ENCODE peak calls at places on chromosomes 3 and 15, in four cellular contexts. P is SK-N-SH, H is WTC11, F is K562. O is an unnamed sample.

GRCh38 chr15:68730491-68731317 is 90.0 kb downstream of the ANP32A start:
- DNase-seq in H (peak), F (peak), P (peak), O (peak)

GRCh38 chr3:101182734-101183133 is 137.6 kb downstream of the IMPG2 start:
- DNase-seq in H (no peak), P (no peak), F (no peak), O (no peak)

GRCh38 chr3:129418041-129418973 is 10.1 kb downstream of the EFCAB12 start:
- DNase-seq in P (no peak), F (no peak), H (no peak), O (peak)

GRCh38 chr3:46674031-46674592 is 19.4 kb downstream of the ALS2CL start:
- DNase-seq in F (peak), P (no peak), H (peak), O (peak)

GRCh38 chr3:70028311-70028710 is 28.8 kb downstream of the SAMMSON start:
- DNase-seq in H (no peak), P (no peak), F (no peak), O (no peak)

GRCh38 chr15:65077291-65077980 is 890 bp downstream of the KBTBD13 start:
- DNase-seq in F (no peak), P (no peak), H (no peak), O (no peak)

GRCh38 chr3:111906667-111907066 is 47.6 kb downstream of the PHLDB2 start:
- DNase-seq in F (no peak), P (no peak), H (no peak), O (no peak)

GRCh38 chr3:120752865-120753264 is 10.3 kb downstream of the GTF2E1 start:
- DNase-seq in F (no peak), P (no peak), H (no peak), O (no peak)

GRCh38 chr3:194730369-194730768 is 44.7 kb downstream of the FAM43A start:
- DNase-seq in H (no peak), P (no peak), F (no peak), O (no peak)

GRCh38 chr3:25473246-25473645 is 45.2 kb downstream of the RARB start:
- DNase-seq in H (no peak), F (no peak), P (no peak), O (no peak)

GRCh38 chr3:182083112-182083511 is 371.4 kb downstream of the SOX2 start:
- DNase-seq in F (no peak), P (no peak), H (no peak), O (no peak)

GRCh38 chr3:26345613-26346012 is 277.0 kb upstream of the LRRC3B start:
- DNase-seq in H (peak), F (no peak), P (no peak), O (no peak)

GRCh38 chr3:30112904-30113484 is 493.4 kb upstream of the TGFBR2 start:
- DNase-seq in P (no peak), H (no peak), F (no peak), O (peak)

GRCh38 chr15:84715442-84716035 is 400 bp downstream of the SEC11A start:
- DNase-seq in P (peak), F (peak), H (no peak), O (no peak)

GRCh38 chr15:80743189-80743833 is 35.9 kb upstream of the CEMIP start:
- DNase-seq in P (no peak), H (no peak), F (no peak), O (peak)

GRCh38 chr3:73029321-73029796 is 32.1 kb upstream of the EBLN2 start:
- DNase-seq in H (no peak), P (no peak), F (peak), O (peak)

GRCh38 chr3:13462125-13462629 is 17.9 kb upstream of the HDAC11 start:
- DNase-seq in F (no peak), P (no peak), H (no peak), O (no peak)

GRCh38 chr3:99023590-99024192 is 122.2 kb upstream of the DCBLD2 start:
- DNase-seq in P (peak), H (no peak), F (peak), O (peak)

GRCh38 chr3:98741121-98741716 is 21.9 kb upstream of the ST3GAL6 start:
- DNase-seq in F (no peak), H (no peak), P (no peak), O (peak)

GRCh38 chr15:72516734-72517133 is 42.6 kb downstream of the ARIH1 start:
- DNase-seq in P (no peak), F (no peak), H (no peak), O (no peak)

GRCh38 chr3:198062068-198062465 is 102.0 kb downstream of the LMLN start:
- DNase-seq in F (no peak), P (no peak), H (no peak), O (no peak)

GRCh38 chr3:155805204-155805801 is 775 bp downstream of the C3orf33 start:
- DNase-seq in P (no peak), F (peak), H (no peak), O (peak)

GRCh38 chr3:195914648-195915473 is 6.5 kb upstream of the TNK2 start:
- DNase-seq in H (peak), F (peak), P (peak), O (peak)

GRCh38 chr3:20154928-20155327 is 31.1 kb downstream of the SGO1 start:
- DNase-seq in F (no peak), H (peak), P (no peak), O (no peak)

GRCh38 chr3:12837295-12837986 is 3.9 kb downstream of the RPL32 start:
- DNase-seq in H (no peak), P (no peak), F (no peak), O (no peak)

GRCh38 chr3:189839576-189839975 is 208.4 kb downstream of the TP63 start:
- DNase-seq in P (no peak), H (no peak), F (peak), O (no peak)

GRCh38 chr3:27483117-27484001 is 825 bp downstream of the SLC4A7 start:
- DNase-seq in H (peak), F (peak), P (peak), O (peak)

GRCh38 chr15:101689901-101690300 is 34.4 kb downstream of the TARS3 start:
- DNase-seq in F (no peak), P (no peak), H (no peak), O (no peak)

GRCh38 chr3:46208167-46208704 is at the start of gene CCR1:
- DNase-seq in H (peak), F (peak), P (no peak), O (peak)

GRCh38 chr15:67311751-67312150 is 57.2 kb downstream of the IQCH start:
- DNase-seq in H (no peak), P (no peak), F (no peak), O (no peak)

GRCh38 chr15:80989110-80989517 is 505 bp downstream of the MESD start:
- DNase-seq in P (no peak), F (peak), H (no peak), O (no peak)

GRCh38 chr3:146269271-146269670 is 18.4 kb upstream of the PLSCR4 start:
- DNase-seq in H (no peak), P (no peak), F (no peak), O (no peak)

GRCh38 chr3:141860086-141860669 is 16.3 kb upstream of the ATP1B3 start:
- DNase-seq in H (no peak), F (no peak), P (no peak), O (no peak)

GRCh38 chr15:76327191-76328105 is 9.1 kb upstream of the ISL2 start:
- DNase-seq in F (peak), P (no peak), H (no peak), O (no peak)

GRCh38 chr15:45586990-45587860 is at the start of gene BLOC1S6:
- DNase-seq in H (peak), F (peak), P (peak), O (peak)

GRCh38 chr3:156750874-156751245 is 75.3 kb upstream of the LEKR1 start:
- DNase-seq in F (no peak), H (no peak), P (no peak), O (no peak)

GRCh38 chr3:60055765-60056164 is 1005.9 kb upstream of the CFAP20DC start:
- DNase-seq in P (no peak), F (no peak), H (no peak), O (no peak)

GRCh38 chr3:191327526-191327925 is 1.7 kb upstream of the CCDC50 start:
- DNase-seq in F (no peak), P (no peak), H (no peak), O (no peak)

GRCh38 chr3:122468896-122469533 is 45.7 kb downstream of the KPNA1 start:
- DNase-seq in H (no peak), P (no peak), F (no peak), O (no peak)
- TF ChIP-seq FOXJ3 in H (no peak), P (no peak), F (no peak), O (no peak)

GRCh38 chr15:70797464-70797863 is 34.1 kb upstream of the UACA start:
- DNase-seq in F (no peak), H (no peak), P (no peak), O (no peak)

GRCh38 chr15:70806992-70807712 is 43.8 kb upstream of the UACA start:
- DNase-seq in H (no peak), P (no peak), F (no peak), O (no peak)

GRCh38 chr15:70799667-70800450 is 36.5 kb upstream of the UACA start:
- DNase-seq in F (no peak), P (no peak), H (no peak), O (peak)

GRCh38 chr15:70801111-70801510 is 37.8 kb upstream of the UACA start:
- DNase-seq in P (no peak), H (no peak), F (no peak), O (no peak)

GRCh38 chr15:70802629-70803028 is 39.3 kb upstream of the UACA start:
- DNase-seq in H (no peak), P (no peak), F (no peak), O (no peak)
- TF ChIP-seq FOXJ3 in H (no peak), P (no peak), F (no peak), O (no peak)

DNA sequence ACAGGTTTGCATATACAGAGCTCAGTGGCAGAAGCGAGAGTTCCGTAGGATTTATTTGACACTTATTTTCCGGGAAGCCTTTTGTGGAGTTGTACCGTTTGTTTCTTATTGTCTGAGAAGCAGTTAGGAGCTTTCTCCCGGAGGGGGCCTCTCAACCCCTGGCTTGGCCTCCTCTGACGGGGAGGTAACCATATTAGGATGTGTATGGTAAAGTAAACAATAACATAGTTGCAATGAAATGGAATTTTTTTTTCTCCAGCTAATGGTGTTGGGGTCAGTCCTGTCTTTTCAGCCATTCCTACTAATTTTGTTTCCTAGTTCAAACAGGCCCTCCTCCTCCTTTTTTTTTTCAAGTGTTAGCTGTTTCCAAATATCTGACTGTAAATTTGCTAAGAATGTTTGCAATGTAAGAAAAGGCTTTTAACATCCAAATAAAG is 338.5 kb downstream of the FOXP1 start:
- DNase-seq in P (no peak), H (no peak), F (no peak), O (peak)
- TF ChIP-seq FOXJ3 in P (no peak), H (no peak), F (no peak), O (peak)

GRCh38 chr3:152554980-152555379 is 280.0 kb upstream of the P2RY1 start:
- DNase-seq in P (no peak), F (no peak), H (no peak), O (no peak)
- TF ChIP-seq FOXJ3 in P (no peak), F (no peak), H (no peak), O (no peak)

GRCh38 chr3:11835028-11835639 is 11.6 kb downstream of the TAMM41 start:
- DNase-seq in H (no peak), F (no peak), P (peak), O (no peak)
- TF ChIP-seq FOXJ3 in H (no peak), F (no peak), P (no peak), O (no peak)

DNA sequence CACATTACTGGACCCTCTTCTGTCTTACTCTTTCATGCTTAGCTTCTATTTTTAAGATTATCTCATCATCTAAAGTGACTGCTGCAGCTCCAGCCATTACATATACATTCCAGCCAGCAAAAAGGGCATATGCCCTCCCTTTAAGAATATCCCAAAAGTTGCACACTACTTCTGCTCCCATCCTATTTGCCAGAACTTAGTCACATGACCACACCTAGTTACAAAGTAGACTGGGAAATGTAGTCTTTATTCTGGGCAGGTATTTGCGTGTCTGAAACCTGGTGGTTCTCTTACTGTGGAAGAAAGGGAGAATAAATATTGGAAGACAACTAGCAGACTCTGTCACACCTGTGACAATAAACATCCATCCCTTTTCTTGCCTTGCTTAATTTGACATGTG is 341.6 kb upstream of the NR2E3 start:
- DNase-seq in P (no peak), F (no peak), H (no peak), O (no peak)
- TF ChIP-seq FOXJ3 in P (no peak), F (no peak), H (no peak), O (no peak)

DNA sequence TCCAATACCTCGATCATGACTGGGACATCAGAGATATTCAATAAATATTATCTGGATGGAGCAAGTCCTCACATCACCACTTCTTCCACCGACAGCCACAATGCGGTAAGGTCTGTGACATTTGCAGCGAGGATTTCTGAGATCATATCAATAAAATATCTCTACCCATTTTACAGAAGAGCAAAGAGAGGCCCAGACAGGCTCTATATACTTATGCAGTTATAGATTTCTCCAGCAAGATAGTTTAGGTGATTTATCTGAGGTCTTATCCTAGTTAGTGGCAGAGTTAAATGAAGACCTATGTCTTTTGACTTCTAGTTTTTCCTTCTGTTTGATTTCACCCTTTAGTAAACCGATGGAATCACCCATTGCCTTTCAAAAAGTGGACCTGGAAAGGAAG is 81.6 kb downstream of the TNIK start:
- DNase-seq in F (no peak), P (no peak), H (no peak), O (no peak)
- TF ChIP-seq FOXJ3 in F (no peak), P (no peak), H (no peak), O (no peak)

DNA sequence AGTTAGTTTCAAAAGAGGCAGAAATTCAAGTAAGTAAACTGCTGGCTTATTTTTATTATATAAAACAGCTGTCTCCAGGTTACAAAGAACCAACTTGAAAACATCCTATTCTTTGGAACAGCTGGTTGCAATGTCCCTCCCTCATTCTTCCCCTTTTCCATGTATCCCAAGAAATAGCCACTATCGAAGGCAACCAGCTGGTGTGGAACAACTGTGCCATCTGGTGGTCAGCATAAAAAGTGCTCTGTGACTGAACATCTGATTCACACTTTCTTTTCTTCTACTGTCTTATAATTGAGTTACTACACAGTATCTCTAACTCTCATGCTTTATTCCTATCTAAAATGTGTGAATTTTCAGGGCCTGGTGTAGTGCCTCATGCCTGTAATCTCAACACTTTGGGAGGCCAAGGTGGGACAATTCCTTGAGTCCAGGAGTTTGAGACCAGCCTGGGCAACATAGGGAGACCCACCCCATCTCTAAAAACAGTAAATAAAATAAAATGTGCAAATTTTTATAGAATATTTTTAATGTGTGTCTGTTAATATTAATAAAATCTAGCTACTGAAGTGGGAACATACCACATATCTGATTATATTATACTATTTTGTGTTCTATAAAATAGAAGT is 9.6 kb downstream of the OSBPL11 start:
- DNase-seq in F (peak), P (peak), H (peak), O (peak)
- TF ChIP-seq FOXJ3 in F (no peak), P (no peak), H (no peak), O (no peak)

DNA sequence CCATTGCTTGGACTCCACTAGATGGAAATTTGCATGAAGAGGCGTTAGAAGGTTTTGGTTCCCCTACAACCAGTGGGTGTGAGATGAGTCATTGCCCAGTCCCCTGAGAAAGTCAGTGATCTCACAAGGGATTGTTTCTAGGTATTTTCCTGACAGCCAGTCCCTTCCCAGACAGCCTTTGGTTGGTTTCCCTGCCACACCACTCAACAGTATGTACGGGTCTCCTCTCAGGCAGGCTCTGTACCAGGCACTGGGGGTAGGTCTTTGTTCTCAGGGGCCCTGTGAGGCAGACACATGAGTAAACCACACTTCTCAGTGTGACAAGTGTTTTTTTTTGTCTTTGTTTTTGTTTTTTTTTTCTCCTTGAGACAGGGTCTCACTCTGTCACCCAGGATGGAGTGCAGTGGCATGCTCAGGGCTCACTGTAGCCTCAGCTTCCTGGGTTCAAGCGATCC is 4.0 kb downstream of the LAMP3 start:
- DNase-seq in P (no peak), H (no peak), F (peak), O (no peak)
- TF ChIP-seq FOXJ3 in P (no peak), H (no peak), F (no peak), O (no peak)

O was measured in HepG2.